ENCODE peak calls at places on chromosomes 6 and 20, in eight cellular contexts. One of them, this sample, is unnamed.

GRCh38 chr6:137237413-137238170 is 18.4 kb upstream of the IFNGR1 start:
- DNase-seq in upper lobe of right lung: no peak
- DNase-seq in H9: no peak
- DNase-seq in astrocyte: peak; percentile 85
- DNase-seq in heart right ventricle: no peak
- DNase-seq in CD4-positive, alpha-beta memory T cell: no peak
- DNase-seq in small intestine: no peak
- DNase-seq in psoas muscle: no peak
- DNase-seq in this sample: no peak

GRCh38 chr20:56843386-56843785 is 214.3 kb downstream of the TFAP2C start:
- DNase-seq in upper lobe of right lung: peak; percentile 91
- DNase-seq in H9: no peak
- DNase-seq in astrocyte: no peak
- DNase-seq in heart right ventricle: no peak
- DNase-seq in CD4-positive, alpha-beta memory T cell: no peak
- DNase-seq in small intestine: no peak
- DNase-seq in psoas muscle: no peak
- DNase-seq in this sample: no peak

GRCh38 chr6:36546958-36547645 is at the start of gene STK38:
- DNase-seq in upper lobe of right lung: peak; percentile 96
- DNase-seq in H9: peak; percentile 94
- DNase-seq in astrocyte: peak; percentile 65
- DNase-seq in heart right ventricle: peak; percentile 93
- DNase-seq in CD4-positive, alpha-beta memory T cell: peak; percentile 89
- DNase-seq in small intestine: peak; percentile 93
- DNase-seq in psoas muscle: peak; percentile 90
- DNase-seq in this sample: peak; percentile 65

GRCh38 chr6:4880373-4880762 is 104.2 kb downstream of the CDYL start:
- DNase-seq in upper lobe of right lung: no peak
- DNase-seq in H9: no peak
- DNase-seq in astrocyte: no peak
- DNase-seq in heart right ventricle: no peak
- DNase-seq in CD4-positive, alpha-beta memory T cell: no peak
- DNase-seq in small intestine: no peak
- DNase-seq in psoas muscle: no peak
- DNase-seq in this sample: no peak

GRCh38 chr6:86357877-86358276 is 579.5 kb upstream of the HTR1E start:
- DNase-seq in upper lobe of right lung: no peak
- DNase-seq in H9: no peak
- DNase-seq in astrocyte: no peak
- DNase-seq in heart right ventricle: no peak
- DNase-seq in CD4-positive, alpha-beta memory T cell: no peak
- DNase-seq in small intestine: no peak
- DNase-seq in psoas muscle: no peak
- DNase-seq in this sample: no peak

GRCh38 chr6:124795879-124796838 is 166.1 kb upstream of the RNF217 start:
- DNase-seq in upper lobe of right lung: no peak
- DNase-seq in H9: peak; percentile 42
- DNase-seq in astrocyte: no peak
- DNase-seq in heart right ventricle: peak; percentile 8
- DNase-seq in CD4-positive, alpha-beta memory T cell: no peak
- DNase-seq in small intestine: no peak
- DNase-seq in psoas muscle: no peak
- DNase-seq in this sample: no peak

GRCh38 chr6:167580512-167580911 is 246.2 kb upstream of the AFDN start:
- DNase-seq in upper lobe of right lung: no peak
- DNase-seq in H9: no peak
- DNase-seq in astrocyte: no peak
- DNase-seq in heart right ventricle: no peak
- DNase-seq in CD4-positive, alpha-beta memory T cell: no peak
- DNase-seq in small intestine: no peak
- DNase-seq in psoas muscle: no peak
- DNase-seq in this sample: no peak

GRCh38 chr20:58131581-58132142 is 96.8 kb downstream of the ANKRD60 start:
- DNase-seq in upper lobe of right lung: no peak
- DNase-seq in H9: peak; percentile 12
- DNase-seq in astrocyte: peak; percentile 87
- DNase-seq in heart right ventricle: no peak
- DNase-seq in CD4-positive, alpha-beta memory T cell: no peak
- DNase-seq in small intestine: no peak
- DNase-seq in psoas muscle: no peak
- DNase-seq in this sample: no peak

GRCh38 chr6:24391756-24392405 is 10.9 kb upstream of the MRS2 start:
- DNase-seq in upper lobe of right lung: no peak
- DNase-seq in H9: no peak
- DNase-seq in astrocyte: no peak
- DNase-seq in heart right ventricle: no peak
- DNase-seq in CD4-positive, alpha-beta memory T cell: no peak
- DNase-seq in small intestine: no peak
- DNase-seq in psoas muscle: no peak
- DNase-seq in this sample: no peak

GRCh38 chr6:160043784-160044183 is 74.9 kb downstream of the IGF2R start:
- DNase-seq in upper lobe of right lung: no peak
- DNase-seq in H9: no peak
- DNase-seq in astrocyte: no peak
- DNase-seq in heart right ventricle: no peak
- DNase-seq in CD4-positive, alpha-beta memory T cell: no peak
- DNase-seq in small intestine: no peak
- DNase-seq in psoas muscle: no peak
- DNase-seq in this sample: no peak

GRCh38 chr6:149230729-149231434 is 86.6 kb upstream of the TAB2 start:
- DNase-seq in upper lobe of right lung: no peak
- DNase-seq in H9: no peak
- DNase-seq in astrocyte: no peak
- DNase-seq in heart right ventricle: no peak
- DNase-seq in CD4-positive, alpha-beta memory T cell: no peak
- DNase-seq in small intestine: no peak
- DNase-seq in psoas muscle: no peak
- DNase-seq in this sample: no peak

GRCh38 chr6:21773199-21773974 is 179.8 kb downstream of the SOX4 start:
- DNase-seq in upper lobe of right lung: no peak
- DNase-seq in H9: no peak
- DNase-seq in astrocyte: no peak
- DNase-seq in heart right ventricle: no peak
- DNase-seq in CD4-positive, alpha-beta memory T cell: no peak
- DNase-seq in small intestine: peak; percentile 41
- DNase-seq in psoas muscle: no peak
- DNase-seq in this sample: no peak

GRCh38 chr6:4687989-4688947 is 87.9 kb upstream of the CDYL start:
- DNase-seq in upper lobe of right lung: no peak
- DNase-seq in H9: no peak
- DNase-seq in astrocyte: peak; percentile 72
- DNase-seq in heart right ventricle: no peak
- DNase-seq in CD4-positive, alpha-beta memory T cell: no peak
- DNase-seq in small intestine: no peak
- DNase-seq in psoas muscle: peak; percentile 20
- DNase-seq in this sample: no peak

GRCh38 chr6:17083397-17083796 is 18.5 kb upstream of the STMND1 start:
- DNase-seq in upper lobe of right lung: no peak
- DNase-seq in H9: no peak
- DNase-seq in astrocyte: no peak
- DNase-seq in heart right ventricle: no peak
- DNase-seq in CD4-positive, alpha-beta memory T cell: no peak
- DNase-seq in small intestine: no peak
- DNase-seq in psoas muscle: no peak
- DNase-seq in this sample: no peak

GRCh38 chr6:129753422-129753821 is 43.4 kb upstream of the ARHGAP18 start:
- DNase-seq in upper lobe of right lung: no peak
- DNase-seq in H9: no peak
- DNase-seq in astrocyte: peak; percentile 78
- DNase-seq in heart right ventricle: no peak
- DNase-seq in CD4-positive, alpha-beta memory T cell: no peak
- DNase-seq in small intestine: no peak
- DNase-seq in psoas muscle: no peak
- DNase-seq in this sample: no peak

GRCh38 chr6:99617131-99617530 is 10.5 kb downstream of the PRDM13 start:
- DNase-seq in upper lobe of right lung: no peak
- DNase-seq in H9: no peak
- DNase-seq in astrocyte: no peak
- DNase-seq in heart right ventricle: no peak
- DNase-seq in CD4-positive, alpha-beta memory T cell: no peak
- DNase-seq in small intestine: no peak
- DNase-seq in psoas muscle: no peak
- DNase-seq in this sample: no peak

GRCh38 chr6:69795469-69796080 is 1.2 kb downstream of the LMBRD1 start:
- DNase-seq in upper lobe of right lung: no peak
- DNase-seq in H9: no peak
- DNase-seq in astrocyte: no peak
- DNase-seq in heart right ventricle: no peak
- DNase-seq in CD4-positive, alpha-beta memory T cell: no peak
- DNase-seq in small intestine: no peak
- DNase-seq in psoas muscle: no peak
- DNase-seq in this sample: no peak

GRCh38 chr6:112877134-112878100 is 530.3 kb downstream of the RFPL4B start:
- DNase-seq in upper lobe of right lung: no peak
- DNase-seq in H9: no peak
- DNase-seq in astrocyte: peak; percentile 96
- DNase-seq in heart right ventricle: no peak
- DNase-seq in CD4-positive, alpha-beta memory T cell: no peak
- DNase-seq in small intestine: peak; percentile 1
- DNase-seq in psoas muscle: no peak
- DNase-seq in this sample: no peak

GRCh38 chr6:151160869-151161268 is 78.9 kb upstream of the AKAP12 start:
- DNase-seq in upper lobe of right lung: peak; percentile 70
- DNase-seq in H9: no peak
- DNase-seq in astrocyte: no peak
- DNase-seq in heart right ventricle: no peak
- DNase-seq in CD4-positive, alpha-beta memory T cell: no peak
- DNase-seq in small intestine: peak; percentile 19
- DNase-seq in psoas muscle: no peak
- DNase-seq in this sample: no peak

GRCh38 chr6:107991061-107991460 is 33.1 kb upstream of the SEC63 start:
- DNase-seq in upper lobe of right lung: no peak
- DNase-seq in H9: no peak
- DNase-seq in astrocyte: no peak
- DNase-seq in heart right ventricle: no peak
- DNase-seq in CD4-positive, alpha-beta memory T cell: no peak
- DNase-seq in small intestine: no peak
- DNase-seq in psoas muscle: no peak
- DNase-seq in this sample: no peak

GRCh38 chr6:73152998-73153757 is 72.1 kb downstream of the KHDC1L start:
- DNase-seq in upper lobe of right lung: no peak
- DNase-seq in H9: no peak
- DNase-seq in astrocyte: no peak
- DNase-seq in heart right ventricle: no peak
- DNase-seq in CD4-positive, alpha-beta memory T cell: no peak
- DNase-seq in small intestine: no peak
- DNase-seq in psoas muscle: no peak
- DNase-seq in this sample: no peak

GRCh38 chr20:40777653-40778052 is 88.6 kb upstream of the MAFB start:
- DNase-seq in upper lobe of right lung: no peak
- DNase-seq in H9: no peak
- DNase-seq in astrocyte: no peak
- DNase-seq in heart right ventricle: no peak
- DNase-seq in CD4-positive, alpha-beta memory T cell: no peak
- DNase-seq in small intestine: no peak
- DNase-seq in psoas muscle: no peak
- DNase-seq in this sample: no peak
- H3K27ac ChIP-seq in upper lobe of right lung: no peak overlapping the region
- H3K27ac ChIP-seq in H9: no peak overlapping the region
- H3K27ac ChIP-seq in astrocyte: no peak overlapping the region
- H3K27ac ChIP-seq in heart right ventricle: no peak overlapping the region
- H3K27ac ChIP-seq in CD4-positive, alpha-beta memory T cell: no peak overlapping the region
- H3K27ac ChIP-seq in small intestine: no peak overlapping the region
- H3K27ac ChIP-seq in psoas muscle: no peak overlapping the region
- H3K27ac ChIP-seq in this sample: no peak overlapping the region

DNA sequence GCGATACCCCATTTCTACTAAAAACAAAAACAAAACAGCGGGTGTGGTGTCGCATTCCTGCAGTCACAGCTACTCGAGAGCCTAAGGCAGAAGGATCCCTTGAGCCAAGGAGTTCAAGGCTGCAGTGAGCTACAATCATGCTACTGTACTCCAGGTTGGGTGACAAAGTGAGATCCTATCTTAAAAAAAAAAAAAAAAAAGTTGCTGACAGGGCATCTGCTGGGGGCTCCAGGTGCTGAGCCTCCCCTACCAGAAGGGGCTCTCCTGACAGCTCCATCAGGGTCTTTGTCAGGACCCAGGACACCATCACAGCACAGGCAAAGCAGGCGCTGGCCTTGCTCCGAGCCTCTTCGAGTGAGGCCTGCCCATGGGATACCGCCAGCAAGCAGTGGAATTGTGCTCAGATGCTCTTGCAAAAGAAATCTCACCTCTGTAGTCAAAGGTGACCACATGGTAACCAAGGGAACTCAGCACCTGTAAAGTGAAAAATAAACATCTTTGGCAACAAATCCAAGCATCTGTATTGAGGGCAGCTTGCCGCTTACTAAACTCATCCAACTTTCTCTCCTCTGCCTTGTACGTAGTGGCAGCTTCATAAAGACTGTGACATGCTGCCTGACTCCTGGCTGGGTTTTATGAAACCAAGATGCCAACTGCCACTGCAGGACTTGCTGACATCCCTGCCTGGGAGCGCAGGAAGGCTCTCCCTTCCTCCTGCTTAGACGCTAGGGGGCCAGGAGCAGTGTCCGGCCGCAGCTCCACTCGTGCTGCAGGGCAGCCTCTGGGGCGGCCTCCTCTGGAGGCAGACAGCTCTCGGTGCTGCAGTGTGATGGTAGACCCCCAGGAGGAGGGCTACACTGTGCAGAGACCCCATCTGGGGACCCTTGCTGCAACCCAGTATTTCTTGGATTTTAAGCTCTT is 66.9 kb downstream of the PYGB start:
- DNase-seq in upper lobe of right lung: peak; percentile 43
- DNase-seq in H9: no peak
- DNase-seq in astrocyte: no peak
- DNase-seq in heart right ventricle: peak; percentile 2
- DNase-seq in CD4-positive, alpha-beta memory T cell: no peak
- DNase-seq in small intestine: no peak
- DNase-seq in psoas muscle: no peak
- DNase-seq in this sample: no peak
- H3K27ac ChIP-seq in upper lobe of right lung: no peak overlapping the region
- H3K27ac ChIP-seq in H9: no peak overlapping the region
- H3K27ac ChIP-seq in astrocyte: no peak overlapping the region
- H3K27ac ChIP-seq in heart right ventricle: no peak overlapping the region
- H3K27ac ChIP-seq in CD4-positive, alpha-beta memory T cell: no peak overlapping the region
- H3K27ac ChIP-seq in small intestine: no peak overlapping the region
- H3K27ac ChIP-seq in psoas muscle: no peak overlapping the region
- H3K27ac ChIP-seq in this sample: no peak overlapping the region

DNA sequence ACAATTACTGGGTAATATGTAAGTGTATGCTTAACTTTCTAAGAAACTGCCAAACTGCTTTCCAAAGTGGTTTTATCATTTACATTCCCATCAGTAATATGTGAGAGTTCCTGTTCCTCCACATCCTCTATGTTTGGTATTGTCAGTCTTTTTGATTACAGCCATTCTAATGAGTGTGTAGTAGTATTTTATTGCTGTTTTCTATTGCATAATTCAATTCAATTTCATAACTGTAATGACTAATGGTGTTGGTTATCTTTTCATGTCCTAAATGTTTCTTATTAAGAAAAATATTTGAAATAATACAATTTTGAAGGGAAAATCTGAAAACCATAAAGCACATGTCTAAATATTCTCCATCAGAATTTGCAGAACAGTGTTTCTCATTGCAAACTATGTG is 119.3 kb downstream of the MAP3K7 start:
- DNase-seq in upper lobe of right lung: no peak
- DNase-seq in H9: no peak
- DNase-seq in astrocyte: no peak
- DNase-seq in heart right ventricle: no peak
- DNase-seq in CD4-positive, alpha-beta memory T cell: no peak
- DNase-seq in small intestine: no peak
- DNase-seq in psoas muscle: no peak
- DNase-seq in this sample: no peak
- H3K27ac ChIP-seq in upper lobe of right lung: no peak overlapping the region
- H3K27ac ChIP-seq in H9: no peak overlapping the region
- H3K27ac ChIP-seq in astrocyte: no peak overlapping the region
- H3K27ac ChIP-seq in heart right ventricle: no peak overlapping the region
- H3K27ac ChIP-seq in CD4-positive, alpha-beta memory T cell: no peak overlapping the region
- H3K27ac ChIP-seq in small intestine: no peak overlapping the region
- H3K27ac ChIP-seq in psoas muscle: no peak overlapping the region
- H3K27ac ChIP-seq in this sample: no peak overlapping the region

GRCh38 chr6:2634151-2634964 is 116.4 kb downstream of the MYLK4 start:
- DNase-seq in upper lobe of right lung: peak; percentile 89
- DNase-seq in H9: peak; percentile 88
- DNase-seq in astrocyte: peak; percentile 62
- DNase-seq in heart right ventricle: peak; percentile 88
- DNase-seq in CD4-positive, alpha-beta memory T cell: peak; percentile 77
- DNase-seq in small intestine: peak; percentile 69
- DNase-seq in psoas muscle: peak; percentile 86
- DNase-seq in this sample: peak; percentile 59
- H3K27ac ChIP-seq in upper lobe of right lung: peak overlapping the region; percentile 24
- H3K27ac ChIP-seq in H9: no peak overlapping the region
- H3K27ac ChIP-seq in astrocyte: peak overlapping the region; percentile 35
- H3K27ac ChIP-seq in heart right ventricle: peak overlapping the region; percentile 87
- H3K27ac ChIP-seq in CD4-positive, alpha-beta memory T cell: no peak overlapping the region
- H3K27ac ChIP-seq in small intestine: no peak overlapping the region
- H3K27ac ChIP-seq in psoas muscle: peak overlapping the region; percentile 75
- H3K27ac ChIP-seq in this sample: peak overlapping the region; percentile 35